ENCODE peak calls at places on chromosomes 13 and 19, in five cellular contexts. Z, X, M, J and W are unnamed samples.

GRCh38 chr19:53980553-53981407 is 10.7 kb upstream of the CACNG6 start:
- DNase-seq in Z (no peak), X (no peak), J (no peak), M (no peak), W (no peak)

GRCh38 chr13:109336730-109337129 is 449.7 kb downstream of the IRS2 start:
- DNase-seq in J (no peak), Z (no peak), X (peak), M (no peak), W (no peak)

GRCh38 chr13:37741536-37741935 is 128.0 kb downstream of the TRPC4 start:
- DNase-seq in J (no peak), M (no peak), X (no peak), Z (no peak), W (no peak)

GRCh38 chr13:111210488-111210887 is 95.4 kb downstream of the ARHGEF7 start:
- DNase-seq in Z (no peak), J (no peak), X (peak), M (no peak), W (no peak)

GRCh38 chr19:1295169-1296012 is 9.7 kb downstream of the EFNA2 start:
- DNase-seq in X (no peak), J (no peak), M (peak), Z (peak), W (no peak)

GRCh38 chr19:15779756-15780476 is 7.5 kb upstream of the OR10H5 start:
- DNase-seq in Z (no peak), M (no peak), J (peak), X (no peak), W (no peak)

GRCh38 chr13:24456396-24456795 is 56.2 kb downstream of the PARP4 start:
- DNase-seq in Z (no peak), X (no peak), M (no peak), J (no peak), W (no peak)

GRCh38 chr19:9838324-9838723 is 3.2 kb downstream of the PIN1 start:
- DNase-seq in Z (no peak), J (no peak), M (no peak), X (no peak), W (no peak)

GRCh38 chr13:41352935-41353801 is 42.1 kb downstream of the NAA16 start:
- DNase-seq in M (peak), Z (peak), J (no peak), X (no peak), W (peak)

GRCh38 chr13:111459803-111460547 is 139.5 kb downstream of the TEX29 start:
- DNase-seq in J (no peak), M (no peak), Z (no peak), X (no peak), W (no peak)

GRCh38 chr13:112054616-112055015 is 12.3 kb upstream of the SOX1 start:
- DNase-seq in M (no peak), Z (no peak), J (no peak), X (no peak), W (no peak)

GRCh38 chr13:79870766-79871165 is 389.8 kb downstream of the NDFIP2 start:
- DNase-seq in M (no peak), X (no peak), Z (no peak), J (no peak), W (no peak)

GRCh38 chr13:31749929-31750328 is 10.6 kb downstream of the RXFP2 start:
- DNase-seq in X (peak), M (no peak), Z (no peak), J (no peak), W (no peak)

GRCh38 chr19:14369399-14370168 is 11.7 kb upstream of the ADGRE5 start:
- DNase-seq in X (no peak), M (peak), Z (peak), J (no peak), W (no peak)

GRCh38 chr13:31160857-31161582 is 684 bp downstream of the HSPH1 start:
- DNase-seq in X (no peak), J (peak), Z (peak), M (peak), W (no peak)

GRCh38 chr19:45568732-45569131 is 15.9 kb downstream of the OPA3 start:
- DNase-seq in X (no peak), Z (no peak), M (no peak), J (no peak), W (no peak)

GRCh38 chr19:13097331-13098258 is 5.1 kb downstream of the LYL1 start:
- DNase-seq in M (no peak), Z (no peak), X (no peak), J (no peak), W (no peak)

GRCh38 chr19:10105241-10106099 is 692 bp upstream of the PPAN start:
- DNase-seq in M (peak), X (no peak), J (no peak), Z (peak), W (no peak)

GRCh38 chr13:98998831-98999634 is 21.2 kb upstream of the DOCK9 start:
- DNase-seq in X (no peak), Z (no peak), J (no peak), M (no peak), W (peak)

GRCh38 chr19:6611441-6611852 is 20.5 kb upstream of the CD70 start:
- DNase-seq in X (peak), M (no peak), J (no peak), Z (no peak), W (no peak)

GRCh38 chr13:75704942-75705320 is 68.8 kb downstream of the LMO7 start:
- DNase-seq in Z (no peak), J (no peak), M (no peak), X (no peak), W (no peak)

GRCh38 chr13:100625447-100625846 is 36.9 kb upstream of the GGACT start:
- DNase-seq in Z (no peak), X (no peak), J (no peak), M (no peak), W (no peak)

GRCh38 chr13:113404723-113405471 is 41.0 kb upstream of the GRTP1 start:
- DNase-seq in X (no peak), M (no peak), Z (no peak), J (peak), W (no peak)

GRCh38 chr13:34294483-34295129 is 476.7 kb downstream of the RFC3 start:
- DNase-seq in Z (no peak), M (no peak), J (no peak), X (no peak), W (no peak)

GRCh38 chr13:99729745-99730144 is 228.5 kb downstream of the TM9SF2 start:
- DNase-seq in J (no peak), X (no peak), Z (no peak), M (no peak), W (no peak)

GRCh38 chr13:112245179-112245724 is 130.9 kb upstream of the SPACA7 start:
- DNase-seq in M (no peak), Z (no peak), J (no peak), X (no peak), W (no peak)

DNA sequence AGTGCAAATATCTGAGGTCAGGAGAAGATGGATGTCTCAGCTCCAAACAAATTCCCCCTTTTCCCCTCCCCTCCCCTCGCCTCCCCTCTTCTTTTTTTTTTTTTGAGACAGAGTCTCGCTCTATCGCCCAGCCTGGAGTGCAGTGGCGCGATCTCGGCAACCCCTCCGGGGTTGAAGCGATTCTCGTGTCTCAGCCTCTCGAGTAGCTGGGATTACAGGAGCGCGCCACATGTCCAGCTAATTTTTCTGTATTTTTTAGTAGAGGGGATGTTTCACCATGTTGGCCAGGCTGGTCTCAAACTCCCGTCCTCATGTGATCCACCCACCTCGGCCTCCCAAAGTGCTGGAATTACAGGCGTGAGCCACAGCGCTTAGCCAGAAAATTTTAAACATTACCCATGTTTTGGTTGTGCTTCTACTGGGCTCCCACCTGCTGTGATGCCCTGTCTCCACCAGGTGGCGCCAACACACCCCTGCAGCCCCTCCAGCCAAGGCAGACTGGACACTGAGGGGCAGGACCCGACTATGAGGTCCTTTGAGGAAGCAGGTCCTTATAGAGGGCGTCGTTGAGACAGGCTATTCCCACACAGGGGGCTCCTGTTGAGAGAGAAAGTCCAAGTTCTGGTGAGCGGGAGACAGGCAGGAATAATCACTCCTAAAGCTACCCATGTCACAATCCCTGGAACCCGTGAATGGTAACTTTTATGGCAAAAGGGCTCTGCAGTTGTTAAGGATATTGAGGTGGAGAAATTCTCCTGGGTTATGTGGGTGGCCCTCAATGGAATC is 6.3 kb downstream of the ERICH4 start:
- DNase-seq in J (peak), M (peak), X (no peak), Z (peak), W (no peak)
- H3K4me3 ChIP-seq in J (no peak), M (peak), X (peak), Z (peak), W (peak)

GRCh38 chr13:84497613-84498012 is 615.3 kb upstream of the SLITRK1 start:
- DNase-seq in X (no peak), M (no peak), Z (no peak), J (no peak), W (no peak)
- H3K4me3 ChIP-seq in X (no peak), M (no peak), Z (no peak), J (no peak), W (no peak)

GRCh38 chr19:33905473-33905936 is 108.8 kb downstream of the KCTD15 start:
- DNase-seq in Z (no peak), M (no peak), X (no peak), J (no peak), W (no peak)
- H3K4me3 ChIP-seq in Z (no peak), M (no peak), X (peak), J (peak), W (no peak)

GRCh38 chr19:3907626-3908265 is 25.1 kb upstream of the NMRK2 start:
- DNase-seq in X (no peak), Z (no peak), J (no peak), M (no peak), W (no peak)
- H3K4me3 ChIP-seq in X (no peak), Z (no peak), J (no peak), M (no peak), W (no peak)

DNA sequence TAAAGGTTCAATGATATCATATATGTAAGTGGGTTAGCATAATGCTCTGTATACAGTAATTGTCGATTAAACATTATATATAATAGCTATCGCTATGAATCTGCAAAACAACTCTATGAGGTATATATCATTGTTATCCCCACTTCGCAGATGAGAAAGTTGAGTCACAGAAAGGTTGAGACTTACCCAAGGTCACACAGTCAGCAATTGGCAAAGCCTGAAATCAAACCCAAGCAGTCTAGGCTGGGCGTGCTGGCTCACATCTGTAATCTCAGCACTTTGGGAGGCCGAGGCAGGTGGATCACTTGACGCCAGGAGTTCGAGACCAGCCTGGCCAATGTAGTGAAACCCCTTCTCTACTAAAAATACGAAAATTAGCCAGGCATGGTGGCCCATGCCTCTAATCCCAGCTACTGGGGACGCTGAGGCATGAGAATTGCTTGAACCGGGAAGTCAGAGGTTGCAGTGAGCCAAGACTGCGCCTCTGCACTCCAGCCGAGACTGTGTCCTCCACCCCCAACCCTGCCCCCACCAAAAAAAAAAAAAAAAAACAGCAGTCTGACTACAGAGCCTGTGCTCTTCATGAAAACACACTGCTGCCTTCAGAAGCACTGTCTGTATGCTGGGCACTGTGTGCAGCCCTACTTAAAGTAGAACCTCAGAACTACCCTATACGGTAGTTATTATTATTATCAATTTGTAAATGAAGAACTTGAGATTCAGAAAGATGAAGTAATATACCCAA is 1.3 kb downstream of the HSPBP1 start:
- DNase-seq in M (no peak), Z (no peak), X (no peak), J (no peak), W (no peak)
- H3K4me3 ChIP-seq in M (no peak), Z (peak), X (no peak), J (no peak), W (peak)